ENCODE peak calls at places on chromosomes 5 and 9, in five cellular contexts. X, K, A, H and V are unnamed samples.

GRCh38 chr9:88533951-88534455 is 975 bp upstream of the NXNL2 start:
- DNase-seq in X (no peak), K (no peak), A (no peak), H (peak), V (no peak)

GRCh38 chr5:127425037-127425436 is 92.4 kb upstream of the PRRC1 start:
- DNase-seq in X (no peak), K (no peak), A (no peak), H (no peak), V (no peak)

GRCh38 chr9:123310551-123311249 is 42.3 kb upstream of the STRBP start:
- DNase-seq in X (no peak), K (no peak), A (no peak), H (no peak), V (no peak)

GRCh38 chr9:113471143-113471542 is 7.6 kb downstream of the RGS3 start:
- DNase-seq in X (no peak), K (peak), A (no peak), H (no peak), V (no peak)

GRCh38 chr5:74895906-74896305 is 29.7 kb upstream of the FAM169A start:
- DNase-seq in X (no peak), K (peak), A (no peak), H (peak), V (no peak)

GRCh38 chr5:146041180-146041789 is 64.1 kb downstream of the PLAC8L1 start:
- DNase-seq in X (no peak), K (no peak), A (no peak), H (peak), V (no peak)

GRCh38 chr9:125763373-125763772 is 16.2 kb downstream of the PBX3 start:
- DNase-seq in X (no peak), K (no peak), A (no peak), H (peak), V (no peak)

GRCh38 chr5:132054697-132055440 is 5.6 kb upstream of the IL3 start:
- DNase-seq in X (no peak), K (peak), A (no peak), H (no peak), V (no peak)

GRCh38 chr5:173290477-173291131 is 37.6 kb downstream of the STC2 start:
- DNase-seq in X (no peak), K (no peak), A (peak), H (no peak), V (no peak)